ENCODE peak calls at places on chromosomes 4 and X, in eight cellular contexts. P is tibial nerve, U is foreskin fibroblast, W is GM10248, B is HL-60, O is fibroblast of lung, M is nephron progenitor cell, H is cardiac fibroblast. D is an unnamed sample.

GRCh38 chrX:72255445-72255844 is 16.6 kb upstream of the ERCC6L start:
- DNase-seq in P (no peak), U (no peak), M (peak), O (no peak), B (no peak), W (no peak), H (no peak), D (no peak)

GRCh38 chrX:51747671-51748070 is 4.4 kb downstream of the GSPT2 start:
- DNase-seq in H (peak), U (no peak), P (no peak), O (peak), M (no peak), W (no peak), B (no peak), D (no peak)

GRCh38 chr4:152734015-152734698 is 45.4 kb downstream of the TIGD4 start:
- DNase-seq in W (no peak), B (no peak), H (no peak), U (no peak), P (no peak), M (no peak), O (no peak), D (no peak)

GRCh38 chr4:15293678-15294077 is 134.2 kb upstream of the C1QTNF7 start:
- DNase-seq in O (no peak), B (no peak), W (no peak), H (no peak), M (no peak), U (no peak), P (no peak), D (no peak)

GRCh38 chrX:18983711-18984380 is at the start of gene PHKA2:
- DNase-seq in M (no peak), P (peak), B (peak), U (peak), H (peak), W (no peak), O (peak), D (no peak)

GRCh38 chr4:14856076-14856926 is 146.0 kb upstream of the CPEB2 start:
- DNase-seq in B (peak), U (peak), W (peak), M (no peak), H (peak), O (peak), P (peak), D (no peak)

GRCh38 chrX:118823263-118824172 is at the start of gene ZCCHC12:
- DNase-seq in W (peak), H (peak), P (no peak), U (peak), O (peak), B (peak), M (peak), D (peak)

GRCh38 chr4:110183643-110184042 is 14.8 kb downstream of the ELOVL6 start:
- DNase-seq in B (no peak), O (no peak), H (no peak), P (no peak), M (peak), W (no peak), U (no peak), D (no peak)

GRCh38 chr4:138308421-138308820 is 66.3 kb upstream of the SLC7A11 start:
- DNase-seq in O (no peak), W (no peak), H (peak), B (no peak), P (no peak), M (no peak), U (peak), D (no peak)

GRCh38 chr4:75512336-75513211 is 1.6 kb downstream of the RCHY1 start:
- DNase-seq in M (no peak), H (peak), P (no peak), W (peak), U (no peak), O (peak), B (peak), D (no peak)

GRCh38 chr4:8297691-8298485 is 28.3 kb downstream of the HTRA3 start:
- DNase-seq in W (no peak), O (no peak), B (no peak), P (no peak), U (no peak), H (no peak), M (no peak), D (no peak)

GRCh38 chrX:13029341-13029740 is 15.1 kb downstream of the FAM9C start:
- DNase-seq in W (no peak), B (no peak), M (no peak), H (peak), P (peak), O (peak), U (no peak), D (no peak)

GRCh38 chr4:123673971-123674370 is 277.4 kb downstream of the SPRY1 start:
- DNase-seq in M (no peak), O (no peak), U (peak), P (no peak), H (no peak), W (no peak), B (no peak), D (no peak)

GRCh38 chr4:74583757-74584156 is 138.8 kb downstream of the AREG start:
- DNase-seq in M (no peak), H (peak), W (no peak), O (peak), B (peak), P (no peak), U (no peak), D (no peak)

GRCh38 chrX:86192827-86193226 is 44.6 kb downstream of the DACH2 start:
- DNase-seq in W (no peak), M (no peak), U (no peak), B (no peak), P (no peak), H (peak), O (peak), D (no peak)
- TF ChIP-seq CTCF in W (no peak), M (no peak), U (no peak), B (no peak), P (no peak), H (no peak), O (peak), D (no peak)

DNA sequence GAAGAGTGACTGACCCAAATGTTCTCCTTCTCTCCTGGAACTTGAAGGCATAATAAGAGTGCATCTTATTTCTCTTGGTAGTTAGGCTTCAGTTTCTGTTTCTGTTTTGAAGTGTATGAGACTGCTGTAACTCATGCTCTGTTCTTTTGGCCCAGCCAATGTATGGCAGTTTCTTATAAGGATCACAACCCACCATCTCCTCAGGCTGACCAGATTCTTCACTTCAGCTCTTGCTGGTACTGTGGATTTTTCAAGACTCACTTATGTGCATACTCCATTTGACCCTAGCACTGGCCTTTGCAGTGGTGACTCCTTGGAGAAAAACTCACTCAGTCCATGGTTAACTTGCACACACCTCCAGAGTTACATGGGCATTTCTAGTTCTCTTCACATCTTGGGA is 9.6 kb upstream of the YTHDC1 start:
- DNase-seq in U (no peak), W (peak), O (no peak), P (no peak), M (no peak), B (no peak), H (no peak), D (no peak)
- TF ChIP-seq CTCF in U (no peak), W (no peak), O (no peak), P (no peak), M (no peak), B (no peak), H (no peak), D (no peak)

DNA sequence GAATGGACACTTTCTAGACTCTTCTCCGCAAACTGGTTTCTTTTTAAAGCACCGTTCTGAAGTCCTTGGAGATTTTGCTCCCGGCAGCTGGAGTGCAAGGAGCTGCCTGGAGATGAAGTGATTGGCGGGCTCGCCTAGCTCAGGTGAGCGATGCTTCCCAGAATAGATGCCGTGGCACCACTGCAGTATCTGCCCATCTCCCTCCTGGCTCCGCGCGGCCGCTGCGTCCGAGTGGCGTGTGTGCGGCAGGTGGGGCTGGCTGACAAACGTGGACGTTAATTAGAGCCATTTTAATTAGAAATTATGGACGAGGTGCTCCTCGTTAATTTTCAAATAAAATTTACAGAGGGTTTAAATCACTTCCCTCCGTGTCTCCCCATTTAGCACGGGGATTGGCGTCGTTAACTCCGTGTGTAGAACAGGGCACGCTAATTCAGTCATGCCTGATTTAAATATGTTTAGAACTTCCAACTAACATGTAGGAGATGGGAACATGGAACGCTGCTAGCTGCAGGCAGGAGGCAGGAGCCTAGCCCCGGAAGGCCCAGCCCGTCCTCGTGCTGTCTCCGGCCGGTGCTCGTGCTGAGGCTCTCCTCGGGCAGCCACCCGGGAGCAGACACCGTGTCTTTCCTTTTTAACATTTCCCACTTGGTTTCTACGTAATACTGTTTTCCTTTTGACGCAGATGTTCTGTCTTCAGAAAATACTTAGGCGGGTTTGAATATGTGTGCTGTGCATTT is 11.6 kb downstream of the UVSSA start:
- DNase-seq in U (no peak), P (no peak), H (no peak), W (no peak), O (no peak), B (no peak), M (no peak), D (no peak)
- TF ChIP-seq CTCF in U (no peak), P (no peak), H (no peak), W (no peak), O (no peak), B (no peak), M (no peak), D (no peak)

DNA sequence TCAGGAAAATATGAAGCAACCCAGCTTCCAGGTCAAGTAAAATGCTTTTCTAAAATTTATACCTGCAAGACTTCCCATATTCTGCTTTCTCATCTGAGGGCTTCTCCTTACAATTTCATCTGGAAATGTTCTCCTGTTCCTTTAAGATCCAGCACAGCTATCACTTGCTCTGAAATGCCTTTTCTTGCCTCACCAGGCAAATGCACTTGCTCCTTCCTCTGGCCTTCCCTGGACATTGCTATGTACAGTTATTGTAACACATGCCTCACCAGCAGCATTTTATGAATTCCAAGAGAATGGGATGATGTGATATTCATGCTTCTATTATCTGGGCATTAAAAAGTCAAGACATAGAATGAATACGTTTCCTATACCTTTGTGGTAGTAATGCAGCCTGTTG is 842.1 kb upstream of the INTU start:
- DNase-seq in H (no peak), M (no peak), B (no peak), P (no peak), O (peak), U (peak), W (no peak), D (no peak)
- TF ChIP-seq CTCF in H (no peak), M (no peak), B (no peak), P (no peak), O (no peak), U (peak), W (no peak), D (no peak)

DNA sequence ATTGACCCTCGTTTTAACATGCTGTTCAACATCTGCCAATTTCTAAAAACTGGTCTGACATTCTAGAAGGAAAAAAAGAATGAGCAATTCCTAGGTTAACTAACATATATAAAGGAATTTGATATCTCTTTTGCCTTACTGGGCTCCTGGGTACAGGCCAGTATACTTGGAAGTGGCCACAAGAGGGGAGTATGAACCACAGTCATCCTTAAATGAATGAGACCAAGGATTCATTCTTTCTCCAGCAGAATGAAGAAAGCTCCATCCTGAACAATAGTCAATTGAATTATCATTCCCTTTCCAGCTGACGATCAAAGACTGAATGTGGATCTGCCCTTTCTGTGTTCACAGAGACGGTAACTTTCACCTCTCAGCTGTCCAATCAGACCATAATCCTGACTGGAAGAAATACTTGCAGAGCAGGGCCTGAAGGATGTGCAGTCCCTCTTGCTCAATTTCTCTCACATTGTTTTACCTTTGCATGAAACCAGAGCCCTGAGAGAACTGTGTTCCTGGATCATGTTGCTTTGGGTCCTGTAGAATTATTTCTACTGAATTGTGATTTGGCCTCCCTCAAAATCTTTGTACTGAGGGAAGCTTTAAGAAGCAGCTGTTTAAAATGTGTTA is 14.8 kb upstream of the SPARCL1 start:
- DNase-seq in B (no peak), U (peak), M (no peak), W (no peak), P (no peak), O (peak), H (peak), D (no peak)
- TF ChIP-seq CTCF in B (no peak), U (peak), M (peak), W (peak), P (peak), O (peak), H (peak), D (no peak)

GRCh38 chrX:101357166-101357795 is 8.7 kb upstream of the TIMM8A start:
- DNase-seq in B (no peak), O (peak), M (no peak), P (no peak), H (peak), U (no peak), W (no peak), D (no peak)
- TF ChIP-seq CTCF in B (no peak), O (peak), M (peak), P (no peak), H (peak), U (no peak), W (peak), D (no peak)

DNA sequence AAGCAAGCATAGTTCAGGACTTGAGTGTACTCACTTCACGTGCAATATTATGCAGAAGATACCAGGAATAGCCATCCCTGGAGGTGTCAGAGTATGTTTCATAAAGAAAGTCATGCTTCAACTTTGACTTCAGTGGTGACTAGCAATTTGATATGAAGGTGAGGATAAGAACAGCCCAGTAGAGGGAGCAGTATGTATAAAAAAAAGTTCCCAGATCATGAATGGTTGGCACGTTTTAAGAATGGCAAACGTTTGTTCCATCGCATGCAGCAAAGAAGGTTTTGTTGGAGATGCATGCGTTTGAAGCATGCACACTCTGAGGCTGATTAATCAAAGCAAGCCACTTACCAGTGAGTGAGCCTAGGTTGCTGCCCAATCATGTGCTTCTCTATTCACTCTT is 33.5 kb upstream of the SLITRK4 start:
- DNase-seq in W (no peak), H (peak), P (no peak), B (no peak), O (no peak), M (no peak), U (no peak), D (no peak)
- TF ChIP-seq CTCF in W (no peak), H (peak), P (no peak), B (no peak), O (no peak), M (peak), U (no peak), D (no peak)